ENCODE peak calls at places on chromosome 9, in five cellular contexts. N, D, H, W and P are unnamed samples.

GRCh38 chr9:127204771-127205470 is 59.7 kb upstream of the GARNL3 start:
- DNase-seq in H (peak), D (peak), W (no peak), N (peak), P (peak)

GRCh38 chr9:104256031-104256709 is 162.1 kb downstream of the SMC2 start:
- DNase-seq in W (no peak), H (no peak), N (no peak), D (no peak), P (no peak)

GRCh38 chr9:28976250-28976649 is 1403.0 kb upstream of the C9orf72 start:
- DNase-seq in D (no peak), N (no peak), W (no peak), H (no peak), P (no peak)

GRCh38 chr9:91282292-91282691 is 79.4 kb downstream of the AUH start:
- DNase-seq in D (peak), H (no peak), W (no peak), N (peak), P (no peak)

GRCh38 chr9:137293094-137293481 is 9.0 kb downstream of the NRARP start:
- DNase-seq in N (no peak), H (no peak), W (no peak), D (no peak), P (no peak)

GRCh38 chr9:70873506-70873905 is 247.9 kb downstream of the TRPM3 start:
- DNase-seq in N (no peak), W (no peak), D (no peak), H (no peak), P (no peak)

GRCh38 chr9:37187713-37188439 is 67.5 kb downstream of the ZCCHC7 start:
- DNase-seq in H (no peak), N (no peak), D (no peak), W (no peak), P (peak)

GRCh38 chr9:14661421-14662059 is 31.7 kb downstream of the ZDHHC21 start:
- DNase-seq in H (peak), W (peak), D (peak), N (peak), P (peak)

GRCh38 chr9:128405780-128406171 is 14.9 kb upstream of the CERCAM start:
- DNase-seq in H (no peak), N (no peak), D (no peak), W (no peak), P (no peak)

GRCh38 chr9:107899961-107900330 is 410.4 kb upstream of the KLF4 start:
- DNase-seq in W (no peak), D (no peak), H (no peak), N (no peak), P (no peak)

GRCh38 chr9:131609116-131609830 is 64.0 kb downstream of the PRRT1B start:
- DNase-seq in N (no peak), H (no peak), W (peak), D (no peak), P (no peak)

GRCh38 chr9:69936427-69936826 is 107.2 kb upstream of the MAMDC2 start:
- DNase-seq in H (no peak), N (no peak), D (peak), W (no peak), P (no peak)

GRCh38 chr9:112443200-112443599 is 43.4 kb upstream of the KIAA1958 start:
- DNase-seq in N (peak), D (peak), W (peak), H (no peak), P (peak)

GRCh38 chr9:82934949-82935348 is 128.0 kb downstream of the RASEF start:
- DNase-seq in D (peak), W (peak), H (no peak), N (peak), P (no peak)

GRCh38 chr9:129570450-129571297 is 50.2 kb downstream of the C9orf50 start:
- DNase-seq in W (no peak), D (peak), H (peak), N (peak), P (peak)

GRCh38 chr9:95060246-95060645 is 257.3 kb downstream of the FANCC start:
- DNase-seq in H (no peak), N (no peak), D (no peak), W (no peak), P (no peak)

GRCh38 chr9:89319015-89319905 is 960 bp downstream of the SECISBP2 start:
- DNase-seq in D (no peak), N (no peak), W (no peak), H (no peak), P (peak)

GRCh38 chr9:129497064-129497836 is 123.7 kb downstream of the C9orf50 start:
- DNase-seq in W (peak), H (peak), N (no peak), D (no peak), P (no peak)

GRCh38 chr9:113590991-113591898 is 127.7 kb downstream of the RGS3 start:
- DNase-seq in D (peak), W (peak), H (peak), N (peak), P (peak)

GRCh38 chr9:80352967-80353366 is 781.2 kb downstream of the TLE4 start:
- DNase-seq in D (no peak), N (no peak), H (no peak), W (no peak), P (no peak)

GRCh38 chr9:120482424-120483186 is 97.4 kb downstream of the CDK5RAP2 start:
- DNase-seq in D (no peak), N (no peak), H (no peak), W (no peak), P (no peak)

DNA sequence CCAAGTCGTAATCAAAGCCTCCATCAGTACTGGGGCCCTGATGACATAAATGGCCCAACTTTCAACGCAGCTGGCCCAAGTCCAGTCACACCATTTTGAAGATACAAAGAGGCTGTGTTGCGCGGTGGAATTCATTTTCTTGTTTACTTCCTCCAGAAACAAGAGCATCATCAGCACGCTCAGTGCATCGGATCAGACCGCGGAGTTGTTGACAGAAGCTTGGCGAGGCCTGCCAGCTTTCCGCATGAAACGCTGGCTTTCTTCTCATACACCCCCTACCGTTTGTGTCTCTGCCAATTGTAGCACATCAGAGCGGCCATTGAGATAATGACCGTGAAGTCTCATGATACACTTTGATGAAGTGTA is 101.7 kb upstream of the SPATA31D4 start:
- DNase-seq in W (no peak), N (no peak), H (no peak), D (no peak), P (no peak)
- TF ChIP-seq CTCF in W (no peak), N (no peak), H (no peak), D (no peak), P (no peak)

DNA sequence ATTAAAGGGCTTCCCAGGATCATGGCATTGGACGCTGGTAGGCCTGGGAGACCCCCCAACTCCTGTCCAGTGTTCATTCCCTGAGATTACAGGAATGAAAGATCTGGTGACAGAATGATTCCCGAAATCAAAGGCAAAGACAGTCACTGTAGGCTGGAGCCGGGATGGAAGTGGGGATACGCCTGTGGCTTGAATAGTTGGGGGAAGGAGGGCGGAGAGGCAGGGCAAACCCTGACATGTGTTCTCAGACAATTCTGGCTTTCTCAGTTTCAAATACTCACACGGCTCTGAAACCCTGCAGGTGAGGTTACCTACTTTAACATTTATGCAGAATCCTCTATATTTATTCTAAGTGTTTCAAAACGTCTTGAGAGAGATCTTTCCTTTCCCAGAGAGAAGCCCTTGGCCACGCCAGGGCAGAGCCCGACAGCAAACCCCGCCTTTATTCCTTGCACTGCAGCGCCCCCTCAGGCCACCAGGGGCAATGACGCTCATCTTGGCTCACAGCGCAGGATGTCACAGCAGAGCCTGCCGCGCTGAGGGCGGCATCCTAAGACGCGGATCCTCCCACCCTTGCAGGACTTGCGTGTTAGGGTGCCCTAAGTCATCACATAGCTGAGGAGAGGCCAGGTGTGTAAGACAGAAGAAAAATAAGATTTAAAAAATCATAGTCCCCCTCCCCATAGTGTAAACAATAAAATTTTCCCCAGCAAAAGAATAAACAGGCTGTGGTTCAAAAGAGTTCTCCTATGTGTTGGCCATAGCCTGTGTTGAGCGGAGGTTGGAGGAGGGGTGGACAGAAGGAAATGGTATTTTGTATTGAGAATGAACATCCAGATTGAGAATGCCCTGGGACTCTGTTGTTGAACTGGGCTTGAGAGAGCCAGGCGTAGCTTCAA is 284.5 kb downstream of the NTRK2 start:
- DNase-seq in H (peak), W (peak), N (peak), D (peak), P (peak)
- TF ChIP-seq MYC in H (no peak), W (no peak), N (no peak), D (no peak), P (no peak)

GRCh38 chr9:100619665-100620064 is 41.8 kb downstream of the CAVIN4 start:
- DNase-seq in N (no peak), D (no peak), W (no peak), H (no peak), P (peak)
- TF ChIP-seq CTCF in N (no peak), D (no peak), W (no peak), H (no peak), P (no peak)

DNA sequence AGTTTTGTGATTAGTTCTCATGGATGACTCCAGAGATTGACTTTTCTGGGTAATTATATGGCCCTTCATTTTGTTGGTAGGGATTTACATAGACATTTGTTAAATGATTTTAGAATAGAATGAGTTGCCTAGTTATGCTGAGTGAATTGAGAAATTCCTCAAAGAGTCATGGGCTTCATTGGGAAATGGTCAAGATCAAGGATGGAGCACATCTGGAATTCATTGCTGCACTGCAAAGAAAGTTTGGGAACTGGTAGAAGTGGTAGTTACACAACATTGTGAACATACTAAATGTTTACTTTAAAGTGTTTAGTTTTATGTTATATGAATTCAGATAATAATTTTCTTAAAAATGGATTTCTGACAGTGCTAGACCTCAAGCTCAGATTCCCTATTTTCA is 46.5 kb downstream of the PIP5K1B start:
- DNase-seq in W (no peak), D (no peak), N (no peak), H (no peak), P (no peak)
- TF ChIP-seq MYC in W (no peak), D (no peak), N (no peak), H (no peak), P (no peak)